ENCODE peak calls at places on chromosomes 12 and 14, in five cellular contexts. P is SK-N-SH, N is IMR-90, A is GM12878, O is HepG2. Y is an unnamed sample.

GRCh38 chr14:70789361-70789760 is 20.0 kb downstream of the MAP3K9 start:
- DNase-seq in P (no peak), N (peak; percentile 70), A (no peak), O (no peak), Y (no peak)

GRCh38 chr12:14366211-14366762 is 805 bp downstream of the ATF7IP start:
- DNase-seq in P (no peak), N (peak; percentile 40), A (no peak), O (peak; percentile 28), Y (no peak)

GRCh38 chr12:32897688-32898573 is 1.4 kb upstream of the PKP2 start:
- DNase-seq in P (no peak), N (no peak), A (no peak), O (no peak), Y (no peak)

GRCh38 chr12:78002878-78003277 is 172.2 kb downstream of the NAV3 start:
- DNase-seq in P (peak; percentile 29), N (peak; percentile 15), A (no peak), O (no peak), Y (no peak)

GRCh38 chr14:50675597-50675996 is 7.5 kb upstream of the SAV1 start:
- DNase-seq in P (no peak), N (peak; percentile 29), A (no peak), O (no peak), Y (no peak)

GRCh38 chr12:12439636-12440035 is 82.8 kb downstream of the BORCS5 start:
- DNase-seq in P (no peak), N (peak; percentile 91), A (no peak), O (peak; percentile 87), Y (no peak)

GRCh38 chr12:45468751-45469615 is 253.1 kb downstream of the ANO6 start:
- DNase-seq in P (no peak), N (no peak), A (no peak), O (no peak), Y (no peak)

GRCh38 chr14:56660677-56661389 is 81.2 kb downstream of the TMEM260 start:
- DNase-seq in P (no peak), N (no peak), A (no peak), O (no peak), Y (no peak)

GRCh38 chr14:54650331-54651017 is 83.5 kb downstream of the SAMD4A start:
- DNase-seq in P (no peak), N (peak; percentile 80), A (no peak), O (peak; percentile 78), Y (no peak)

GRCh38 chr14:67623114-67623513 is 3.4 kb downstream of the ARG2 start:
- DNase-seq in P (no peak), N (no peak), A (no peak), O (peak; percentile 70), Y (no peak)

GRCh38 chr12:117098361-117099217 is 627 bp downstream of the TESC start:
- DNase-seq in P (peak; percentile 67), N (no peak), A (no peak), O (no peak), Y (peak; percentile 55)

GRCh38 chr12:86914716-86915115 is 658.5 kb upstream of the MGAT4C start:
- DNase-seq in P (peak; percentile 36), N (peak; percentile 58), A (no peak), O (peak; percentile 1), Y (no peak)

GRCh38 chr12:1069846-1070245 is 78.8 kb downstream of the ERC1 start:
- DNase-seq in P (no peak), N (no peak), A (no peak), O (no peak), Y (no peak)

GRCh38 chr12:62484234-62484633 is 17.6 kb downstream of the MON2 start:
- DNase-seq in P (no peak), N (no peak), A (no peak), O (no peak), Y (no peak)

GRCh38 chr14:77036484-77037337 is 8.2 kb upstream of the IRF2BPL start:
- DNase-seq in P (no peak), N (no peak), A (peak; percentile 60), O (no peak), Y (no peak)

GRCh38 chr14:25009891-25010290 is 40.1 kb downstream of the STXBP6 start:
- DNase-seq in P (no peak), N (peak; percentile 39), A (no peak), O (peak; percentile 70), Y (no peak)

GRCh38 chr14:48323655-48324054 is 648.2 kb upstream of the MDGA2 start:
- DNase-seq in P (no peak), N (peak; percentile 60), A (no peak), O (no peak), Y (no peak)

GRCh38 chr12:52222692-52223091 is 10.4 kb upstream of the KRT7 start:
- DNase-seq in P (no peak), N (no peak), A (no peak), O (no peak), Y (no peak)

GRCh38 chr14:23175823-23176222 is 7.6 kb downstream of the SLC7A8 start:
- DNase-seq in P (no peak), N (peak; percentile 20), A (no peak), O (no peak), Y (no peak)

GRCh38 chr12:132171293-132171967 is 27.2 kb downstream of the NOC4L start:
- DNase-seq in P (no peak), N (no peak), A (no peak), O (no peak), Y (no peak)

GRCh38 chr14:95614335-95614734 is 71.9 kb upstream of the TCL1B start:
- DNase-seq in P (no peak), N (no peak), A (peak; percentile 15), O (no peak), Y (no peak)

GRCh38 chr14:95611293-95611880 is 74.8 kb upstream of the TCL1B start:
- DNase-seq in P (no peak), N (no peak), A (no peak), O (no peak), Y (no peak)

GRCh38 chr14:95609398-95609990 is 74.6 kb downstream of the GLRX5 start:
- DNase-seq in P (peak; percentile 63), N (peak; percentile 23), A (no peak), O (peak; percentile 39), Y (peak; percentile 15)
- TF ChIP-seq MXI1 in P (no peak), N (no peak), A (no peak), O (no peak), Y (no peak)

GRCh38 chr14:97052001-97052400 is 254.8 kb downstream of the VRK1 start:
- DNase-seq in P (no peak), N (no peak), A (no peak), O (no peak), Y (no peak)

GRCh38 chr14:97046991-97047390 is 249.8 kb downstream of the VRK1 start:
- DNase-seq in P (no peak), N (no peak), A (no peak), O (no peak), Y (no peak)
- H2AFZ ChIP-seq in P (no peak overlapping the region), N (no peak overlapping the region), A (no peak overlapping the region), O (no peak overlapping the region), Y (no peak overlapping the region)

DNA sequence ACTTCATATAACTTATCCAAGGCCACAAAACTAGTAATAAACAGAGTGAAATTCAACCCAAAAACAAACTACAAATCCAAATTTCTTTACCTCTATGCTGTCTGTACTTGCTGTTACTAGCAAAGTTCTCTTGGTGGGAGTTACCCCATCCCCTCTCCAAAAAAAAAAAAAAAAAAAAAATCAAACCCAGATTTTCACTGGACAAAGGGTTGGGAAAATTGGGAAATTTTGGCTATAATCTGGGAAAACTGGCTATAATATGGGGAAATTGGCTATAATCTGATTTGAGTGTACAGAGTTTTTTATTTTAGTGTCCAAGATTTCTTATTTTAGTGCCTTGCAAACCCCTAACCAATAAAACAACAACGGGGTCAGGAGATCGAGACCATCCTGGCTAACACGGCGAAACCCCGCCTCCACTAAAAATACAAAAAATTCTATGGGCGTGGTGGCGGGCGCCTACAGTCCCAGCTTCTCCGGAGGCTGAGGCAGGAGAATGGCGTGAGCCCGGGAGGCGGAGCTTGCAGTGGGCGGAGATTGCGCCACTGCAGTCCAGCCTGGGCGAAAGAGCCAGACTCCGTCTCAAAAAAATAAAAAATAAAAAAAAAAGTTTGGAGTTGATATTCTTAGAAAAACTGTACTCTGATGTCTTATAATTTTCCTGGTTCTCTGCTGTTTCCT is 148.4 kb downstream of the CHST11 start:
- DNase-seq in P (no peak), N (no peak), A (no peak), O (no peak), Y (no peak)
- TF ChIP-seq MXI1 in P (no peak), N (no peak), A (no peak), O (no peak), Y (no peak)

GRCh38 chr12:121283388-121283787 is 13.1 kb downstream of the CAMKK2 start:
- DNase-seq in P (no peak), N (no peak), A (no peak), O (no peak), Y (no peak)

GRCh38 chr12:121278450-121279375 is 17.8 kb downstream of the CAMKK2 start:
- DNase-seq in P (peak; percentile 62), N (peak; percentile 74), A (no peak), O (no peak), Y (peak; percentile 5)

GRCh38 chr12:121282072-121282742 is 14.3 kb downstream of the CAMKK2 start:
- DNase-seq in P (no peak), N (no peak), A (no peak), O (no peak), Y (no peak)

GRCh38 chr12:121277367-121277744 is 19.2 kb downstream of the CAMKK2 start:
- DNase-seq in P (no peak), N (no peak), A (no peak), O (no peak), Y (no peak)

GRCh38 chr12:121279507-121279915 is 17.0 kb downstream of the CAMKK2 start:
- DNase-seq in P (peak; percentile 62), N (peak; percentile 26), A (no peak), O (no peak), Y (peak; percentile 6)
- H2AFZ ChIP-seq in P (no peak overlapping the region), N (peak overlapping the region; percentile 57), A (no peak overlapping the region), O (no peak overlapping the region), Y (no peak overlapping the region)